ENCODE peak calls at places on chromosome 6, in eight cellular contexts. R, K, O, J, H, M, A and F are unnamed samples.

GRCh38 chr6:1872649-1873131 is 263.0 kb downstream of the FOXC1 start:
- DNase-seq in R (no peak), K (peak), O (peak), J (peak), H (peak), M (no peak), A (no peak), F (no peak)

GRCh38 chr6:69866351-69867074 is at the start of gene COL19A1:
- DNase-seq in R (no peak), K (peak), O (peak), J (peak), H (peak), M (peak), A (no peak), F (no peak)

GRCh38 chr6:1607557-1608221 is 2.0 kb upstream of the FOXC1 start:
- DNase-seq in R (no peak), K (no peak), O (peak), J (peak), H (no peak), M (peak), A (peak), F (no peak)

GRCh38 chr6:109747216-109747615 is 56.1 kb downstream of the FIG4 start:
- DNase-seq in R (no peak), K (no peak), O (no peak), J (no peak), H (no peak), M (no peak), A (no peak), F (no peak)

GRCh38 chr6:24721461-24722215 is 2.7 kb upstream of the C6orf62 start:
- DNase-seq in R (no peak), K (no peak), O (no peak), J (no peak), H (no peak), M (no peak), A (no peak), F (no peak)

GRCh38 chr6:38270367-38270766 is 369.4 kb downstream of the BTBD9 start:
- DNase-seq in R (no peak), K (no peak), O (no peak), J (no peak), H (peak), M (no peak), A (no peak), F (no peak)

GRCh38 chr6:15691250-15691869 is 28.5 kb upstream of the DTNBP1 start:
- DNase-seq in R (peak), K (peak), O (peak), J (peak), H (peak), M (peak), A (peak), F (peak)

GRCh38 chr6:10315034-10315433 is 99.8 kb downstream of the TFAP2A start:
- DNase-seq in R (no peak), K (no peak), O (peak), J (peak), H (no peak), M (no peak), A (no peak), F (no peak)

GRCh38 chr6:90860822-90861601 is 274.1 kb upstream of the MAP3K7 start:
- DNase-seq in R (no peak), K (no peak), O (no peak), J (no peak), H (no peak), M (no peak), A (no peak), F (no peak)

GRCh38 chr6:84546427-84546914 is 217.9 kb downstream of the TBX18 start:
- DNase-seq in R (no peak), K (peak), O (no peak), J (peak), H (peak), M (no peak), A (no peak), F (no peak)

GRCh38 chr6:110566346-110567125 is 90.1 kb upstream of the SLC22A16 start:
- DNase-seq in R (no peak), K (peak), O (no peak), J (no peak), H (peak), M (no peak), A (no peak), F (no peak)

GRCh38 chr6:26196846-26197683 is 109.8 kb downstream of the HFE start:
- DNase-seq in R (peak), K (peak), O (peak), J (peak), H (peak), M (peak), A (peak), F (no peak)

GRCh38 chr6:17450825-17451224 is 57.4 kb downstream of the CAP2 start:
- DNase-seq in R (no peak), K (no peak), O (no peak), J (no peak), H (no peak), M (peak), A (no peak), F (no peak)

GRCh38 chr6:158506577-158506976 is 53.3 kb upstream of the TMEM181 start:
- DNase-seq in R (no peak), K (peak), O (peak), J (peak), H (peak), M (peak), A (no peak), F (no peak)

GRCh38 chr6:169566961-169567360 is 134.9 kb downstream of the WDR27 start:
- DNase-seq in R (no peak), K (no peak), O (no peak), J (no peak), H (no peak), M (no peak), A (no peak), F (no peak)

GRCh38 chr6:169070506-169071176 is 183.0 kb downstream of the THBS2 start:
- DNase-seq in R (peak), K (peak), O (no peak), J (no peak), H (peak), M (no peak), A (peak), F (peak)

GRCh38 chr6:170090561-170090960 is 200.3 kb downstream of the DLL1 start:
- DNase-seq in R (no peak), K (no peak), O (no peak), J (no peak), H (no peak), M (no peak), A (no peak), F (no peak)

GRCh38 chr6:13398421-13398994 is 70.2 kb upstream of the TBC1D7 start:
- DNase-seq in R (no peak), K (no peak), O (peak), J (peak), H (no peak), M (no peak), A (no peak), F (no peak)

GRCh38 chr6:150211700-150212615 is 69.1 kb downstream of the PPP1R14C start:
- DNase-seq in R (no peak), K (peak), O (peak), J (no peak), H (peak), M (no peak), A (no peak), F (no peak)

GRCh38 chr6:37190159-37190535 is 20.2 kb downstream of the PIM1 start:
- DNase-seq in R (no peak), K (peak), O (no peak), J (no peak), H (no peak), M (no peak), A (no peak), F (no peak)

GRCh38 chr6:138989098-138989983 is 1.3 kb upstream of the REPS1 start:
- DNase-seq in R (no peak), K (no peak), O (no peak), J (no peak), H (no peak), M (no peak), A (no peak), F (no peak)

GRCh38 chr6:22056398-22056797 is 240.4 kb downstream of the PRL start:
- DNase-seq in R (peak), K (no peak), O (no peak), J (no peak), H (no peak), M (no peak), A (no peak), F (no peak)

GRCh38 chr6:9532621-9533557 is 882.0 kb downstream of the TFAP2A start:
- DNase-seq in R (peak), K (no peak), O (no peak), J (no peak), H (peak), M (no peak), A (peak), F (no peak)

GRCh38 chr6:5422321-5422915 is 161.1 kb downstream of the FARS2 start:
- DNase-seq in R (peak), K (peak), O (peak), J (peak), H (peak), M (peak), A (no peak), F (no peak)

GRCh38 chr6:46235242-46235641 is 64.5 kb upstream of the ENPP5 start:
- DNase-seq in R (no peak), K (no peak), O (no peak), J (no peak), H (no peak), M (no peak), A (no peak), F (no peak)

GRCh38 chr6:168372871-168373270 is 53.3 kb upstream of the DACT2 start:
- DNase-seq in R (no peak), K (no peak), O (no peak), J (no peak), H (no peak), M (no peak), A (no peak), F (no peak)

GRCh38 chr6:107716688-107717089 is 107.4 kb downstream of the SCML4 start:
- DNase-seq in R (no peak), K (peak), O (peak), J (no peak), H (peak), M (no peak), A (peak), F (no peak)

GRCh38 chr6:68087399-68088133 is 547.5 kb upstream of the ADGRB3 start:
- DNase-seq in R (no peak), K (peak), O (no peak), J (no peak), H (no peak), M (no peak), A (no peak), F (no peak)

GRCh38 chr6:15530411-15530810 is 132.4 kb downstream of the DTNBP1 start:
- DNase-seq in R (no peak), K (no peak), O (no peak), J (no peak), H (no peak), M (no peak), A (no peak), F (no peak)

GRCh38 chr6:167932468-167933276 is 64.8 kb upstream of the KIF25 start:
- DNase-seq in R (peak), K (no peak), O (no peak), J (no peak), H (no peak), M (peak), A (no peak), F (no peak)

GRCh38 chr6:106746660-106747059 is 117.3 kb downstream of the QRSL1 start:
- DNase-seq in R (peak), K (peak), O (no peak), J (no peak), H (peak), M (no peak), A (peak), F (peak)

GRCh38 chr6:52098649-52099184 is 11.3 kb upstream of the PKHD1 start:
- DNase-seq in R (no peak), K (no peak), O (no peak), J (no peak), H (no peak), M (peak), A (no peak), F (no peak)

GRCh38 chr6:163782436-163783003 is 368.0 kb downstream of the QKI start:
- DNase-seq in R (no peak), K (no peak), O (peak), J (no peak), H (no peak), M (no peak), A (no peak), F (no peak)

GRCh38 chr6:83853968-83854501 is 875 bp downstream of the RIPPLY2 start:
- DNase-seq in R (no peak), K (no peak), O (peak), J (peak), H (no peak), M (no peak), A (no peak), F (no peak)

GRCh38 chr6:4381379-4381778 is 246.0 kb upstream of the ECI2 start:
- DNase-seq in R (no peak), K (peak), O (no peak), J (no peak), H (peak), M (peak), A (no peak), F (no peak)

GRCh38 chr6:99093781-99094180 is 146.0 kb upstream of the FBXL4 start:
- DNase-seq in R (no peak), K (no peak), O (no peak), J (no peak), H (no peak), M (no peak), A (no peak), F (no peak)

GRCh38 chr6:116374586-116374985 is 3.8 kb downstream of the DSE start:
- DNase-seq in R (no peak), K (no peak), O (no peak), J (no peak), H (no peak), M (no peak), A (no peak), F (no peak)

GRCh38 chr6:30730611-30731435 is 10.7 kb downstream of the TUBB start:
- DNase-seq in R (peak), K (peak), O (peak), J (peak), H (peak), M (peak), A (peak), F (no peak)

GRCh38 chr6:30727920-30728605 is 7.9 kb downstream of the TUBB start:
- DNase-seq in R (no peak), K (peak), O (no peak), J (no peak), H (peak), M (peak), A (no peak), F (no peak)

GRCh38 chr6:30725713-30726505 is 5.8 kb downstream of the TUBB start:
- DNase-seq in R (no peak), K (peak), O (peak), J (no peak), H (peak), M (peak), A (no peak), F (no peak)

GRCh38 chr6:30724906-30725667 is 4.9 kb downstream of the TUBB start:
- DNase-seq in R (no peak), K (no peak), O (no peak), J (no peak), H (no peak), M (no peak), A (no peak), F (no peak)

GRCh38 chr6:30726506-30727413 is 6.6 kb downstream of the TUBB start:
- DNase-seq in R (no peak), K (peak), O (no peak), J (no peak), H (no peak), M (no peak), A (no peak), F (no peak)
- H3K27ac ChIP-seq in R (no peak), K (peak), O (peak), J (peak), H (peak), M (no peak), A (no peak), F (no peak)

GRCh38 chr6:48111575-48111974 is 578 bp upstream of the PTCHD4 start:
- DNase-seq in R (no peak), K (peak), O (peak), J (peak), H (peak), M (no peak), A (no peak), F (no peak)
- H2AFZ ChIP-seq in R (no peak), K (no peak), O (no peak), J (peak), H (no peak), M (no peak), A (no peak), F (no peak)

DNA sequence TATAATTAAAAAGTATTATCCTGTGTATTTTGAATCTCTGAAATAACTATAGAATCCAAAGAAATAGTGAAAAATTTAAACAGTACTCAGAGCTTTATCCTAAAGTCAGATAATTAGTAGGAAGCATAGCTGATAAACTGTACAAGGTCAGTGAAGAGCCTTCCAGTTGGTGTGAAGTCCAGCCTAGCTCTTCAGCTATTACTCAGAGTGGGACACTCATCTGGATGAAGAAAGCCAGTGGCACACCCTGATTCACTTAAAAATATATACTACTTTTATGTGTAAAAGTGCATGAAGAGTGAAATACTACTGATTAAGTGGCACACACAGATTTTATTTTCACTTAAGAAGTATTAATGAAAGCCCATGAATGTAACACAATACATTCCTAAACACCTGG is 3.1 kb downstream of the IFNGR1 start:
- DNase-seq in R (peak), K (no peak), O (no peak), J (no peak), H (no peak), M (no peak), A (no peak), F (no peak)
- H3K27ac ChIP-seq in R (peak), K (no peak), O (no peak), J (no peak), H (no peak), M (no peak), A (no peak), F (peak)

GRCh38 chr6:119109654-119110325 is 31.3 kb upstream of the FAM184A start:
- DNase-seq in R (no peak), K (no peak), O (no peak), J (no peak), H (no peak), M (no peak), A (no peak), F (no peak)

GRCh38 chr6:119112856-119113530 is 34.5 kb upstream of the FAM184A start:
- DNase-seq in R (no peak), K (no peak), O (peak), J (no peak), H (no peak), M (no peak), A (no peak), F (no peak)

GRCh38 chr6:119105262-119105661 is 26.8 kb upstream of the FAM184A start:
- DNase-seq in R (no peak), K (no peak), O (no peak), J (no peak), H (no peak), M (peak), A (no peak), F (no peak)

GRCh38 chr6:119108076-119108475 is 29.6 kb upstream of the FAM184A start:
- DNase-seq in R (no peak), K (no peak), O (no peak), J (no peak), H (no peak), M (no peak), A (no peak), F (no peak)

GRCh38 chr6:119110601-119111548 is 32.4 kb upstream of the FAM184A start:
- DNase-seq in R (peak), K (peak), O (peak), J (peak), H (peak), M (peak), A (peak), F (peak)
- H2AFZ ChIP-seq in R (no peak), K (no peak), O (no peak), J (no peak), H (no peak), M (no peak), A (no peak), F (no peak)